ENCODE peak calls at places on chromosome 14, in four cellular contexts. P is GM12865, N is heart right ventricle, L is dorsolateral prefrontal cortex. R is an unnamed sample.

GRCh38 chr14:103710771-103711392 is 4.4 kb downstream of the XRCC3 start:
- DNase-seq in P (no peak), N (no peak), L (no peak), R (no peak)

GRCh38 chr14:96135285-96135684 is 69.4 kb upstream of the BDKRB2 start:
- DNase-seq in P (no peak), N (peak), L (no peak), R (no peak)

GRCh38 chr14:53741379-53742225 is 215.0 kb downstream of the BMP4 start:
- DNase-seq in P (no peak), N (no peak), L (no peak), R (no peak)

GRCh38 chr14:55071051-55071450 is 19.6 kb downstream of the MAPK1IP1L start:
- DNase-seq in P (no peak), N (no peak), L (no peak), R (no peak)

GRCh38 chr14:51783765-51784164 is 76.6 kb upstream of the GNG2 start:
- DNase-seq in P (no peak), N (no peak), L (no peak), R (no peak)

GRCh38 chr14:68135028-68135427 is 315.4 kb downstream of the RAD51B start:
- DNase-seq in P (no peak), N (no peak), L (no peak), R (no peak)

GRCh38 chr14:48251290-48251689 is 575.9 kb upstream of the MDGA2 start:
- DNase-seq in P (no peak), N (no peak), L (no peak), R (no peak)

GRCh38 chr14:51337520-51337919 is 97.5 kb downstream of the TMX1 start:
- DNase-seq in P (peak), N (no peak), L (no peak), R (no peak)

GRCh38 chr14:99538275-99538674 is 57.1 kb downstream of the CCNK start:
- DNase-seq in P (no peak), N (peak), L (no peak), R (no peak)

GRCh38 chr14:73754911-73755360 is 40.8 kb upstream of the PNMA1 start:
- DNase-seq in P (no peak), N (peak), L (no peak), R (peak)

GRCh38 chr14:103110681-103111296 is 12.5 kb upstream of the TNFAIP2 start:
- DNase-seq in P (no peak), N (no peak), L (no peak), R (no peak)

GRCh38 chr14:83147006-83147405 is 1613.4 kb upstream of the SEL1L start:
- DNase-seq in P (no peak), N (no peak), L (no peak), R (no peak)

GRCh38 chr14:26596722-26597030 is 1.2 kb downstream of the NOVA1 start:
- DNase-seq in P (no peak), N (peak), L (peak), R (no peak)

GRCh38 chr14:77495354-77495753 is 3.3 kb downstream of the ISM2 start:
- DNase-seq in P (no peak), N (no peak), L (no peak), R (no peak)

GRCh38 chr14:104750658-104751057 is 2.3 kb upstream of the SIVA1 start:
- DNase-seq in P (no peak), N (no peak), L (no peak), R (no peak)

GRCh38 chr14:20454645-20455354 is at the start of the genes APEX1 and OSGEP:
- DNase-seq in P (peak), N (peak), L (peak), R (peak)
- TF ChIP-seq CTCF in P (no peak), N (no peak), L (peak), R (no peak)

GRCh38 chr14:90726656-90727055 is 89.6 kb downstream of the TTC7B start:
- DNase-seq in P (no peak), N (no peak), L (peak), R (no peak)
- TF ChIP-seq CTCF in P (no peak), N (no peak), L (peak), R (no peak)

DNA sequence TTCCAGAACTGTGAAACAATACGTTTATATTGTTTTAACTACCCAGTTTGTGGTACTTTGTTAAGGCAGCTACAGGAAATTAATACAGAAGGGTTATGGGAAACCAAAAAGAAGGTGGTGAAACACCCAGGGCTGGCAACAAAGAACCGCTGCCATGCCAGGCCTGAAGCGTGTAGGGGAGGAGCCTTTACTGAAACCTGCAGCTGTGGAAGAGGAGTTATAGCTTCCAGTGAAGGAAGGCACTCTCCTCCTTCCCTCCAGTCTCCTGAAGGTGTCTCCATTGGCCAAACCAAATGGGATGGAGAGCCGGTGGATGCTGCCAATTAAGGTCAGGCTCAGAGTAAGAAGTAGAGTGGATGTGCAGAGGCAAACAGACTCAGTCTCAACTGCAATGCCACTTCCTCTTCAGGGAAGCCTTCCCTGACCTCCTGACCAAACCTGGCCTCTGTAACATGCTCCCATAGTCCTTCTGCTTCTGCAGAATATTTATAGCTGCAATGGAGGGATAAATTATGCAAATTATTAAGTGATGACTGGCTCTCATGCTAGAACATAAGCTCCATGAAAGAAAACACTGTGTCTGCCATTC is 168.3 kb downstream of the DAD1 start:
- DNase-seq in P (no peak), N (no peak), L (no peak), R (no peak)
- TF ChIP-seq CTCF in P (no peak), N (no peak), L (no peak), R (no peak)

GRCh38 chr14:88597038-88597437 is 34.2 kb downstream of the ZC3H14 start:
- DNase-seq in P (no peak), N (no peak), L (no peak), R (no peak)
- TF ChIP-seq CTCF in P (no peak), N (no peak), L (no peak), R (no peak)